ENCODE peak calls at places on chromosomes 2 and 18, in four cellular contexts. G is body of pancreas; N is effector memory CD4-positive, alpha-beta T cell; U is hepatocyte. J is an unnamed sample. For H3K36me3 and H3K4me1, the result is how much of the 10 kb centered on the place peaks cover.

GRCh38 chr2:191327484-191327883 is 82.3 kb downstream of the MYO1B start:
- DNase-seq in N (no peak), U (no peak), G (no peak), J (no peak)

GRCh38 chr18:2986150-2986865 is 26.6 kb downstream of the LPIN2 start:
- DNase-seq in G (no peak), U (no peak), N (no peak), J (peak)

GRCh38 chr18:59725177-59725576 is 28.0 kb upstream of the CCBE1 start:
- DNase-seq in U (no peak), G (no peak), N (no peak), J (no peak)

GRCh38 chr2:241822264-241822623 is 13.3 kb downstream of the NEU4 start:
- DNase-seq in N (no peak), G (peak), U (no peak), J (no peak)

GRCh38 chr2:197873293-197873701 is 68.9 kb downstream of the PLCL1 start:
- DNase-seq in N (no peak), U (no peak), G (no peak), J (no peak)

GRCh38 chr2:188628989-188629889 is 337.6 kb downstream of the GULP1 start:
- DNase-seq in G (no peak), N (no peak), U (peak), J (no peak)

GRCh38 chr2:238091426-238092060 is 8.6 kb upstream of the ESPNL start:
- DNase-seq in U (no peak), G (no peak), N (no peak), J (no peak)

GRCh38 chr18:12422936-12423335 is 15.2 kb downstream of the PRELID3A start:
- DNase-seq in U (no peak), N (no peak), G (no peak), J (no peak)

GRCh38 chr2:239399404-239399999 is 1.3 kb downstream of the HDAC4 start:
- DNase-seq in G (peak), U (peak), N (peak), J (no peak)

GRCh38 chr2:242075683-242076082 is 206.2 kb downstream of the RTP5 start:
- DNase-seq in N (no peak), G (peak), U (no peak), J (no peak)

GRCh38 chr2:223056656-223057418 is 4.8 kb downstream of the KCNE4 start:
- DNase-seq in N (no peak), G (no peak), U (peak), J (no peak)

GRCh38 chr2:174544156-174544555 is 53.4 kb downstream of the WIPF1 start:
- DNase-seq in U (no peak), G (no peak), N (no peak), J (no peak)

GRCh38 chr18:22347624-22348511 is 69.8 kb downstream of the CTAGE1 start:
- DNase-seq in U (peak), G (peak), N (no peak), J (peak)

GRCh38 chr18:2897015-2897414 is 50.2 kb downstream of the EMILIN2 start:
- DNase-seq in G (no peak), U (no peak), N (no peak), J (no peak)

GRCh38 chr2:85649201-85650190 is 18.5 kb downstream of the SFTPB start:
- DNase-seq in G (no peak), U (no peak), N (no peak), J (no peak)

GRCh38 chr2:44942304-44943030 is 965 bp downstream of the SIX3 start:
- DNase-seq in U (no peak), G (no peak), N (no peak), J (no peak)

GRCh38 chr2:95346738-95347671 is 49.9 kb downstream of the KCNIP3 start:
- DNase-seq in U (peak), N (no peak), G (no peak), J (peak)

GRCh38 chr2:113138428-113139322 is 11.3 kb downstream of the IL1RN start:
- DNase-seq in N (no peak), U (peak), G (peak), J (peak)

GRCh38 chr2:217478831-217479435 is 523.9 kb downstream of the TNS1 start:
- DNase-seq in N (no peak), U (no peak), G (no peak), J (no peak)

GRCh38 chr2:112272669-112273068 is 2.7 kb upstream of the ZC3H6 start:
- DNase-seq in G (no peak), U (no peak), N (no peak), J (no peak)

GRCh38 chr2:44981714-44982108 is 27.5 kb downstream of the SIX2 start:
- DNase-seq in N (peak), U (peak), G (peak), J (peak)

GRCh38 chr18:54043484-54044256 is 180.8 kb downstream of the MBD2 start:
- DNase-seq in U (no peak), N (no peak), G (no peak), J (no peak)

GRCh38 chr2:223039618-223040017 is 12.4 kb upstream of the KCNE4 start:
- DNase-seq in G (no peak), N (no peak), U (no peak), J (no peak)

GRCh38 chr18:44988821-44989587 is 308.3 kb downstream of the SETBP1 start:
- DNase-seq in G (no peak), U (no peak), N (no peak), J (no peak)

GRCh38 chr2:123080331-123080730 is 944.8 kb upstream of the CNTNAP5 start:
- DNase-seq in G (no peak), U (no peak), N (no peak), J (no peak)

GRCh38 chr18:62715829-62716678 is 713 bp downstream of the PHLPP1 start:
- DNase-seq in U (peak), G (peak), N (peak), J (peak)

GRCh38 chr2:159124441-159124911 is 156.0 kb downstream of the TANC1 start:
- DNase-seq in G (peak), N (no peak), U (peak), J (peak)

GRCh38 chr2:179248024-179248348 is 16.6 kb downstream of the SESTD1 start:
- DNase-seq in U (no peak), N (no peak), G (no peak), J (no peak)

GRCh38 chr2:19362652-19363473 is 4.4 kb upstream of the OSR1 start:
- DNase-seq in U (peak), G (peak), N (no peak), J (peak)

GRCh38 chr2:169799555-169799954 is 884 bp downstream of the SSB start:
- DNase-seq in U (no peak), G (no peak), N (no peak), J (no peak)

GRCh38 chr2:203533696-203534471 is 1.2 kb downstream of the RAPH1 start:
- DNase-seq in U (peak), N (no peak), G (no peak), J (no peak)

GRCh38 chr2:132598536-132598935 is 71.5 kb downstream of the LYPD1 start:
- DNase-seq in U (no peak), N (no peak), G (no peak), J (no peak)

GRCh38 chr2:132599556-132599955 is 70.4 kb downstream of the LYPD1 start:
- DNase-seq in U (no peak), N (no peak), G (no peak), J (no peak)

GRCh38 chr2:132595186-132595585 is 74.8 kb downstream of the LYPD1 start:
- DNase-seq in U (no peak), G (no peak), N (no peak), J (no peak)

GRCh38 chr2:132597831-132598230 is 72.2 kb downstream of the LYPD1 start:
- DNase-seq in N (no peak), U (no peak), G (no peak), J (no peak)

GRCh38 chr2:132597166-132597565 is 72.8 kb downstream of the LYPD1 start:
- DNase-seq in G (no peak), N (no peak), U (no peak), J (no peak)
- H3K36me3 ChIP-seq in G (under half), N (under half), U (under half), J (under half)

DNA sequence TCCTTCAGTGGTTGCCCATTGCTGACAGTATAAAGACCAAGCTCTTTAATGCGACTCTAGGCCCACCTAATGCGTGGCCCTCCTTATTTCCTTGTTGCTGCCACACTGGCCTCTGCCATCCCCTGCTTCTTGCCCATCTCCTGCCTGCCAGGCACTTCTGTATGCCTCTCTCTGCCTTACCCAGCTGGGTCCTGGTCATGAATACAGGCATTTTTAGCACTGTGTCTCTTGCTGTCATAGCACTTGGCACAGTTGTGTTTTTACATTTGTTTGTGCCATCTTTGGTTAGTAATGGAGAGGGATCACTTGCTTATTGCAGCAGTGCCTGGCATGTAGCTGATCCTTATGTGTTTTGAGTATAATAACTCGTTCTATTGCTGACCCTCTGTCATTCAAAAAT is 38.7 kb downstream of the MAP4K4 start:
- DNase-seq in G (no peak), N (no peak), U (no peak), J (no peak)
- H3K4me1 ChIP-seq in G (half or more), N (under half), U (under half), J (half or more)

GRCh38 chr2:170950221-170950737 is 21.2 kb downstream of the GORASP2 start:
- DNase-seq in U (no peak), G (no peak), N (no peak), J (no peak)

GRCh38 chr2:170949415-170949814 is 20.4 kb downstream of the GORASP2 start:
- DNase-seq in U (no peak), G (no peak), N (no peak), J (no peak)

DNA sequence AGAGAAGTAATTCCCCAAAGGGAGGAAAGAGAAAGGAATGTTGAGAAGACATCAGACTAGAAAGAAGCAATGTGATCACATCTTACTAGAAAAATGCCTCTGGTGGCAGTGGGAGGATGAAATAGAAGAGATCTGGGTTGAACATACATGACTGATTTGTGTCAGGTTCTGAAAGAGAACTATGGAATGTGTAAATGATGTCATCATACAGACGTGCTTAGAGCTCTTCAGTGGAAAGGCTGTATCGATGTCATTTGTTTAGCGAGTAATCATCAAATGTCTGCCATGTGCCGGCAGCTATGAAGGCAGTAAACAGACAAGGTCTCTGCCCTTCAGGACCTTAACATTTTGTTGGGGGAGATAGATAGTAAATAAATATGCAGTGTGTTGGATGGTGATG is 24.9 kb downstream of the GORASP2 start:
- DNase-seq in G (no peak), N (no peak), U (no peak), J (no peak)
- H3K36me3 ChIP-seq in G (under half), N (half or more), U (under half), J (under half)

GRCh38 chr18:67788784-67789545 is 272.4 kb upstream of the DSEL start:
- DNase-seq in G (no peak), U (no peak), N (no peak), J (no peak)
- H3K4me1 ChIP-seq in G (under half), U (under half), N (under half), J (under half)

DNA sequence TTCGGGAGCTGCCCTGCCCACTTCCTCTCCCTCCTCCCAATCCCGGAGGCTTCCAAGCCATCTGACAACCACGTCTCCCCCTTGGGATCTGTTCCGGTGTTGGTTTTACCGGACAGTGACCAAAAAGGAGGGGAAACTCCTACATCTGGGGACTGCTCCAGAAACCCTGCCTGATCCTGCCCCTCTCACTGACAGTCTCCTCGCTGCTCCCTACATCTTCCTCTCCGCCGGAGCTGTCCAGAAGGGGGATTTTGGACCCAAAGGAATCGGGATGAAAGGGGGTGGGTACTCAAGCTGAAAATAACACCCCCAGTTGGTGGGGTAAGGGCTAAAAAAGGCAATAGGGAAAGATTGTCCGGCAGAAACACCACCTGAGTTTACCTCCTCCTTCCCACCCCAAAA is 1.5 kb downstream of the INO80D start:
- DNase-seq in G (peak), N (no peak), U (peak), J (peak)
- H3K36me3 ChIP-seq in G (under half), N (under half), U (under half), J (under half)

GRCh38 chr2:196233808-196234501 is 62.6 kb upstream of the STK17B start:
- DNase-seq in N (no peak), G (no peak), U (no peak), J (no peak)

GRCh38 chr2:196238836-196239380 is 67.5 kb upstream of the STK17B start:
- DNase-seq in G (no peak), U (no peak), N (no peak), J (no peak)

GRCh38 chr2:196230460-196230859 is 59.1 kb upstream of the STK17B start:
- DNase-seq in N (no peak), G (no peak), U (no peak), J (no peak)

GRCh38 chr2:196233033-196233807 is 61.8 kb upstream of the STK17B start:
- DNase-seq in N (no peak), G (peak), U (peak), J (peak)

GRCh38 chr2:196234672-196235071 is 63.3 kb upstream of the STK17B start:
- DNase-seq in N (peak), G (no peak), U (no peak), J (no peak)
- H3K4me1 ChIP-seq in N (half or more), G (under half), U (under half), J (under half)

GRCh38 chr2:205689837-205690236 is 7.5 kb downstream of the NRP2 start:
- DNase-seq in N (no peak), G (no peak), U (no peak), J (no peak)
- H3K36me3 ChIP-seq in N (under half), G (under half), U (under half), J (under half)

J was measured in Caco-2.